ENCODE peak calls at places on chromosomes 13 and 19, in five cellular contexts. One of them, this sample, is unnamed.

GRCh38 chr19:44644391-44645016 is 794 bp downstream of the PVR start:
- DNase-seq in Caco-2: peak
- DNase-seq in GM06990: no peak
- DNase-seq in BE2C: peak
- DNase-seq in heart left ventricle: no peak
- DNase-seq in this sample: no peak

GRCh38 chr19:18006895-18007604 is 920 bp upstream of the ARRDC2 start:
- DNase-seq in heart left ventricle: peak
- DNase-seq in BE2C: peak
- DNase-seq in Caco-2: peak
- DNase-seq in GM06990: peak
- DNase-seq in this sample: peak

GRCh38 chr19:47176071-47176626 is 45.5 kb downstream of the SAE1 start:
- DNase-seq in heart left ventricle: no peak
- DNase-seq in Caco-2: no peak
- DNase-seq in BE2C: no peak
- DNase-seq in GM06990: no peak
- DNase-seq in this sample: no peak

GRCh38 chr19:29687244-29687896 is 22.1 kb downstream of the PLEKHF1 start:
- DNase-seq in Caco-2: no peak
- DNase-seq in BE2C: no peak
- DNase-seq in heart left ventricle: no peak
- DNase-seq in GM06990: no peak
- DNase-seq in this sample: no peak

GRCh38 chr19:14147797-14148605 is 11.6 kb upstream of the ASF1B start:
- DNase-seq in Caco-2: peak
- DNase-seq in GM06990: no peak
- DNase-seq in heart left ventricle: peak
- DNase-seq in BE2C: peak
- DNase-seq in this sample: no peak

GRCh38 chr13:107209811-107210210 is 641.9 kb upstream of the ARGLU1 start:
- DNase-seq in Caco-2: no peak
- DNase-seq in heart left ventricle: no peak
- DNase-seq in GM06990: no peak
- DNase-seq in BE2C: no peak
- DNase-seq in this sample: no peak

GRCh38 chr19:19654441-19654840 is 9.0 kb downstream of the ATP13A1 start:
- DNase-seq in GM06990: no peak
- DNase-seq in heart left ventricle: no peak
- DNase-seq in BE2C: no peak
- DNase-seq in Caco-2: no peak
- DNase-seq in this sample: no peak

GRCh38 chr19:55652311-55653078 is 2.3 kb upstream of the U2AF2 start:
- DNase-seq in heart left ventricle: peak
- DNase-seq in Caco-2: no peak
- DNase-seq in BE2C: no peak
- DNase-seq in GM06990: no peak
- DNase-seq in this sample: no peak

GRCh38 chr13:40697711-40698110 is 31.3 kb upstream of the FOXO1 start:
- DNase-seq in Caco-2: no peak
- DNase-seq in GM06990: peak
- DNase-seq in BE2C: no peak
- DNase-seq in heart left ventricle: no peak
- DNase-seq in this sample: no peak

GRCh38 chr19:33629826-33630375 is 8.1 kb downstream of the CHST8 start:
- DNase-seq in BE2C: no peak
- DNase-seq in Caco-2: no peak
- DNase-seq in GM06990: no peak
- DNase-seq in heart left ventricle: no peak
- DNase-seq in this sample: no peak

GRCh38 chr13:72127031-72127430 is 260.0 kb upstream of the DACH1 start:
- DNase-seq in GM06990: no peak
- DNase-seq in Caco-2: no peak
- DNase-seq in BE2C: no peak
- DNase-seq in heart left ventricle: no peak
- DNase-seq in this sample: no peak
- TF ChIP-seq CTCF in GM06990: no peak
- TF ChIP-seq CTCF in Caco-2: no peak
- TF ChIP-seq CTCF in BE2C: no peak
- TF ChIP-seq CTCF in heart left ventricle: no peak
- TF ChIP-seq CTCF in this sample: no peak

DNA sequence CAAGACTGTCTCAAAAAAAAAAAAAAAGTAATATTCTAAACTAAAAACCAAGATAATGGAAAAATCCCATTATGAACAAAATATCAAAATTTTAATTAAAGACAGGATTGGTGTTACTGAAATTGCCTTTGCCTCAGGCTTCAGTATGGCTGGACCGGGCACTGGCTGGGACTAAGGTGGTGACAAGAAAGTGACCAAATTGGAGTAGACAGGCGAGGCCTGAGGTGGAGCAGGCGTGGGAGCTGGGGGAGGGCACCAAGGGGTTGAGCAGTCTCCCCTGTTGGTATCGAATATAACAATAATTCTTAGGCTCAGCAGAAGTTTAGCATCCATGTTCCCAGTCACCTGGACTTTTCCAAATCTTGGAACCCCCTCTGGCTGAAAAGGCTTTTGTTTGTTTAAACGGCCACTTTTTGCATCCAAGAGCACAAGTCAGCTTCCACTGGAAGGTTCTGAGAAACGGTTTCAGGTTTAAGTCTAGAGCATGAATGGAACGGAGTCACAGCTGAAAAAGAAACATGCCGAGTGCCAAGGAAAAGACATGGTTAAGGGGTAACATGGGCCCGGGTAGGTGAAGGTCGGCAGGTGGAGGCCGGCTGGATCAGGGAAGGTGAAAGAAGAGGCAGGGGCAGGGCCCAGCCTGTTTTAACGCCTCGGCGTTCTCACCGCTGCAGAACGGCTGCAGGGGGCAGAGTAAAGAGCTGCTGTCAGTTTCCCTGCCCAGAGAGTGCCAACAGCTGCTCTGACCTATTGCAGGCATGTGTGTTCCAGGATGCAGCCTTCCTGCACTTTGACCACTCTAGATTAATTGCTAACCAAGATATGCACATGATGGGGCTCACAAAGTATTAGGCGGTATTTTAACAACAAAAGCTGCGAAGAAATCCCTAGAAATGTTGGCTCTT is 104.4 kb downstream of the TM9SF2 start:
- DNase-seq in BE2C: peak
- DNase-seq in GM06990: peak
- DNase-seq in heart left ventricle: no peak
- DNase-seq in Caco-2: peak
- DNase-seq in this sample: peak
- TF ChIP-seq CTCF in BE2C: peak
- TF ChIP-seq CTCF in GM06990: peak
- TF ChIP-seq CTCF in heart left ventricle: peak
- TF ChIP-seq CTCF in Caco-2: peak
- TF ChIP-seq CTCF in this sample: no peak

GRCh38 chr13:38758278-38758677 is 71.4 kb downstream of the FREM2 start:
- DNase-seq in Caco-2: no peak
- DNase-seq in GM06990: no peak
- DNase-seq in BE2C: no peak
- DNase-seq in heart left ventricle: no peak
- DNase-seq in this sample: no peak

GRCh38 chr13:38759390-38759789 is 72.5 kb downstream of the FREM2 start:
- DNase-seq in heart left ventricle: no peak
- DNase-seq in Caco-2: no peak
- DNase-seq in GM06990: no peak
- DNase-seq in BE2C: no peak
- DNase-seq in this sample: no peak

GRCh38 chr13:38767506-38768265 is 80.8 kb downstream of the FREM2 start:
- DNase-seq in Caco-2: no peak
- DNase-seq in BE2C: no peak
- DNase-seq in heart left ventricle: no peak
- DNase-seq in GM06990: no peak
- DNase-seq in this sample: no peak

GRCh38 chr13:38766799-38767198 is 79.9 kb downstream of the FREM2 start:
- DNase-seq in GM06990: no peak
- DNase-seq in Caco-2: no peak
- DNase-seq in BE2C: no peak
- DNase-seq in heart left ventricle: no peak
- DNase-seq in this sample: no peak

DNA sequence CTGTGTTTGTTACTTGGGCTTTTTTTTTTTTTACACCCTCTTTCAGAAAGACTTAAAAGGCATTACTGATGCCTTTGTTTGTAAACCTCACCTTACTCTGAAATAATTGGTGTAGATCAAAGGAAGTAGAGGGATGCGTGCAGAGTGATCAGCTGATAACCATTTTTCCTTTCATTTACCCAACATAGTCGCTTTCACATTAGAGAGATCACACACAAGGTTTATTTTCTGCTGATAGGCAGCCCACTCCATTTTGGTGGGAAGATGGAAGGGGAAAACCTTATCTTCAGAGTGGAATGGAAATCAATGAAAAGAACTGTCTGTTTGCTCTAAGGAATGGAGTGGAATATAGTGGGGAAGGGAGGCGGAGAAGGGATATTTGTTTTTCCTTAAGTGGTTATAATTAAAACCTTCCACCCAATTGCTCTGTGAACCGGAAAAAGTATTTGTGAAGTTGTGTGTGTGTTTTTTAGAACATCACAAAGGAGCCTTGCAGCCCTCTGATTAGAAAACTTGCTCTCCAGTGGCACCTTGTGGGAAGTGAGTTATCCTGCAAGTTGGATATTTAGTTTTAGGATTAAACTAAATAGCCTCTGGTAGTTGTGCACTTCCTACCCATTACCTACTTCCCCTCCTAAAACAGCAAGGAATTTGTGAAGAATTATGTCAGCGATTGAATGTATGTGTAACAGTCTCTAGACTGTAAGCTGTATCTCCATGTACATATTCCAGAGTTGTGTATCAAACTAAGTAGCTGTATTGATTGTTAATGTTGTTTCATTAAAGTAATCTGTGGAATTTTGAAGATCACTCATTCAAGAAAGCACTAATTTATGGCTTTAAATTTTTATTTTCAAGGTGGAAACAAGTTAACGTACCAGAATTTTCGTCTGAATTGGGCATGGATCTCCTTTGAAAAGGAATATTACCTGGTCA is 76.8 kb downstream of the FREM2 start:
- DNase-seq in BE2C: peak
- DNase-seq in heart left ventricle: no peak
- DNase-seq in GM06990: no peak
- DNase-seq in Caco-2: peak
- DNase-seq in this sample: no peak
- TF ChIP-seq CTCF in BE2C: peak
- TF ChIP-seq CTCF in heart left ventricle: peak
- TF ChIP-seq CTCF in GM06990: peak
- TF ChIP-seq CTCF in Caco-2: peak
- TF ChIP-seq CTCF in this sample: no peak

GRCh38 chr19:12681074-12681987 is at the start of gene DHPS:
- DNase-seq in Caco-2: peak
- DNase-seq in heart left ventricle: peak
- DNase-seq in GM06990: peak
- DNase-seq in BE2C: peak
- DNase-seq in this sample: peak
- TF ChIP-seq CTCF in Caco-2: no peak
- TF ChIP-seq CTCF in heart left ventricle: no peak
- TF ChIP-seq CTCF in GM06990: no peak
- TF ChIP-seq CTCF in BE2C: no peak
- TF ChIP-seq CTCF in this sample: no peak